ENCODE peak calls at places on chromosome 15, in eight cellular contexts. H is NCI-H1417; M is activated naive CD4-positive, alpha-beta T cell treated with anti-CD3 and anti-CD28 coated beads for 36 hours; N is mammary epithelial cell; Q is HFFc6; D is NCI-H1105; U is AML-193; A is tibial nerve. B is an unnamed sample.

GRCh38 chr15:85282504-85283115 is 97.8 kb upstream of the AKAP13 start:
- DNase-seq in H (no peak), M (no peak), N (peak), Q (peak), D (no peak), U (no peak), A (no peak), B (peak)

GRCh38 chr15:33654859-33655258 is 313.4 kb upstream of the CHRM5 start:
- DNase-seq in H (no peak), M (no peak), N (peak), Q (no peak), D (no peak), U (no peak), A (no peak), B (no peak)

GRCh38 chr15:63073497-63074172 is 31.1 kb downstream of the TPM1 start:
- DNase-seq in H (no peak), M (no peak), N (no peak), Q (peak), D (no peak), U (no peak), A (no peak), B (no peak)

GRCh38 chr15:78390823-78391222 is 47.2 kb upstream of the IREB2 start:
- DNase-seq in H (no peak), M (no peak), N (no peak), Q (peak), D (no peak), U (no peak), A (no peak), B (peak)

GRCh38 chr15:66894986-66895780 is 170.2 kb upstream of the SMAD3 start:
- DNase-seq in H (no peak), M (no peak), N (no peak), Q (no peak), D (no peak), U (no peak), A (no peak), B (no peak)

GRCh38 chr15:63668601-63669000 is 71.4 kb downstream of the FBXL22 start:
- DNase-seq in H (no peak), M (no peak), N (no peak), Q (no peak), D (no peak), U (no peak), A (no peak), B (no peak)

GRCh38 chr15:84736375-84736774 is 12.0 kb upstream of the ZNF592 start:
- DNase-seq in H (no peak), M (peak), N (no peak), Q (no peak), D (no peak), U (no peak), A (no peak), B (no peak)

GRCh38 chr15:85672338-85673097 is 122.2 kb downstream of the KLHL25 start:
- DNase-seq in H (no peak), M (no peak), N (peak), Q (peak), D (no peak), U (no peak), A (no peak), B (peak)

GRCh38 chr15:32029862-32030781 is at the start of gene CHRNA7:
- DNase-seq in H (peak), M (peak), N (peak), Q (no peak), D (peak), U (peak), A (no peak), B (peak)

GRCh38 chr15:49452595-49452994 is 29.6 kb downstream of the FGF7 start:
- DNase-seq in H (no peak), M (no peak), N (no peak), Q (peak), D (no peak), U (no peak), A (no peak), B (no peak)

B was measured in AG08395.